ENCODE peak calls at places on chromosome 2, in six cellular contexts. E is progenitor cell of endocrine pancreas; V is KBM-7; G is right lobe of liver; U is natural killer cell treated with Interleukin-12 subunit alpha and Interleukin-12 subunit beta and Interleukin-15 and Interleukin-18, amount 100 ng/mL, for 72 hours; T is stimulated activated CD8-positive, alpha-beta memory T cell treated with anti-CD3 and anti-CD28 coated beads, Interleukin-15, amount 100 ng/mL, for 1 hour. H is an unnamed sample.

GRCh38 chr2:183207110-183207509 is 82.9 kb downstream of the NUP35 start:
- DNase-seq in E (no peak), V (peak), G (no peak), U (no peak), T (no peak), H (no peak)

GRCh38 chr2:127177617-127178278 is 42.4 kb downstream of the CYP27C1 start:
- DNase-seq in E (no peak), V (no peak), G (no peak), U (no peak), T (no peak), H (no peak)

GRCh38 chr2:238947920-238948710 is 100.2 kb downstream of the TWIST2 start:
- DNase-seq in E (no peak), V (peak), G (peak), U (no peak), T (no peak), H (peak)

GRCh38 chr2:231928901-231929725 is 2.9 kb upstream of the NPPC start:
- DNase-seq in E (no peak), V (no peak), G (no peak), U (peak), T (no peak), H (no peak)

GRCh38 chr2:133486706-133487305 is 81.5 kb downstream of the NCKAP5 start:
- DNase-seq in E (no peak), V (no peak), G (no peak), U (no peak), T (no peak), H (no peak)

GRCh38 chr2:32825291-32825712 is 121.5 kb upstream of the LTBP1 start:
- DNase-seq in E (no peak), V (no peak), G (no peak), U (no peak), T (no peak), H (peak)

GRCh38 chr2:133574186-133574585 is 5.9 kb upstream of the NCKAP5 start:
- DNase-seq in E (no peak), V (no peak), G (no peak), U (no peak), T (no peak), H (no peak)

GRCh38 chr2:165141601-165142000 is 62.2 kb downstream of the SCN3A start:
- DNase-seq in E (no peak), V (no peak), G (no peak), U (no peak), T (no peak), H (no peak)

GRCh38 chr2:229202646-229203045 is 68.4 kb downstream of the PID1 start:
- DNase-seq in E (no peak), V (no peak), G (no peak), U (no peak), T (no peak), H (no peak)

GRCh38 chr2:70203086-70203485 is 12.3 kb upstream of the C2orf42 start:
- DNase-seq in E (no peak), V (no peak), G (peak), U (no peak), T (no peak), H (no peak)

GRCh38 chr2:120228503-120228902 is 5.3 kb upstream of the TMEM185B start:
- DNase-seq in E (no peak), V (no peak), G (no peak), U (no peak), T (no peak), H (no peak)

GRCh38 chr2:36172828-36173227 is 182.8 kb upstream of the CRIM1 start:
- DNase-seq in E (no peak), V (no peak), G (no peak), U (no peak), T (no peak), H (no peak)